ENCODE peak calls at places on chromosome 16, in four cellular contexts. One of them, this sample, is unnamed.

GRCh38 chr16:30340621-30341020 is 14.5 kb downstream of the CD2BP2 start:
- DNase-seq in Peyer's patch: no peak
- DNase-seq in CD4-positive, alpha-beta T cell: no peak
- DNase-seq in astrocyte: no peak
- DNase-seq in this sample: no peak

GRCh38 chr16:84483882-84484565 is 20.4 kb downstream of the MEAK7 start:
- DNase-seq in astrocyte: no peak
- DNase-seq in Peyer's patch: no peak
- DNase-seq in CD4-positive, alpha-beta T cell: no peak
- DNase-seq in this sample: no peak

GRCh38 chr16:86901483-86901882 is 323.1 kb downstream of the FOXL1 start:
- DNase-seq in Peyer's patch: no peak
- DNase-seq in astrocyte: peak
- DNase-seq in CD4-positive, alpha-beta T cell: no peak
- DNase-seq in this sample: no peak

GRCh38 chr16:48831081-48831722 is 221.2 kb upstream of the N4BP1 start:
- DNase-seq in astrocyte: no peak
- DNase-seq in CD4-positive, alpha-beta T cell: no peak
- DNase-seq in Peyer's patch: no peak
- DNase-seq in this sample: no peak

GRCh38 chr16:31071861-31072260 is 2.2 kb downstream of the ZNF668 start:
- DNase-seq in CD4-positive, alpha-beta T cell: no peak
- DNase-seq in Peyer's patch: no peak
- DNase-seq in astrocyte: peak
- DNase-seq in this sample: no peak

GRCh38 chr16:57637020-57637419 is 8.6 kb downstream of the ADGRG1 start:
- DNase-seq in CD4-positive, alpha-beta T cell: no peak
- DNase-seq in Peyer's patch: no peak
- DNase-seq in astrocyte: no peak
- DNase-seq in this sample: no peak

GRCh38 chr16:3748307-3748706 is 31.0 kb upstream of the TRAP1 start:
- DNase-seq in CD4-positive, alpha-beta T cell: no peak
- DNase-seq in Peyer's patch: no peak
- DNase-seq in astrocyte: no peak
- DNase-seq in this sample: no peak

GRCh38 chr16:12819126-12820117 is 15.7 kb upstream of the CPPED1 start:
- DNase-seq in Peyer's patch: peak
- DNase-seq in astrocyte: no peak
- DNase-seq in CD4-positive, alpha-beta T cell: peak
- DNase-seq in this sample: peak

GRCh38 chr16:11203111-11203623 is 52.8 kb downstream of the SOCS1 start:
- DNase-seq in astrocyte: no peak
- DNase-seq in Peyer's patch: no peak
- DNase-seq in CD4-positive, alpha-beta T cell: no peak
- DNase-seq in this sample: no peak

GRCh38 chr16:59148312-59148711 is 414.2 kb upstream of the GOT2 start:
- DNase-seq in CD4-positive, alpha-beta T cell: no peak
- DNase-seq in astrocyte: no peak
- DNase-seq in Peyer's patch: no peak
- DNase-seq in this sample: no peak

GRCh38 chr16:4105848-4106247 is 10.4 kb downstream of the ADCY9 start:
- DNase-seq in Peyer's patch: no peak
- DNase-seq in astrocyte: no peak
- DNase-seq in CD4-positive, alpha-beta T cell: no peak
- DNase-seq in this sample: no peak

GRCh38 chr16:73457851-73458250 is 409.9 kb upstream of the ZFHX3 start:
- DNase-seq in astrocyte: no peak
- DNase-seq in Peyer's patch: no peak
- DNase-seq in CD4-positive, alpha-beta T cell: no peak
- DNase-seq in this sample: no peak

GRCh38 chr16:48956620-48957019 is 325.0 kb downstream of the CBLN1 start:
- DNase-seq in CD4-positive, alpha-beta T cell: no peak
- DNase-seq in Peyer's patch: no peak
- DNase-seq in astrocyte: no peak
- DNase-seq in this sample: no peak

GRCh38 chr16:4006441-4006989 is 109.7 kb downstream of the ADCY9 start:
- DNase-seq in CD4-positive, alpha-beta T cell: no peak
- DNase-seq in Peyer's patch: no peak
- DNase-seq in astrocyte: no peak
- DNase-seq in this sample: no peak

GRCh38 chr16:85286066-85286712 is 173.9 kb upstream of the CIBAR2 start:
- DNase-seq in astrocyte: peak
- DNase-seq in Peyer's patch: no peak
- DNase-seq in CD4-positive, alpha-beta T cell: no peak
- DNase-seq in this sample: no peak

GRCh38 chr16:31453255-31454204 is 5.8 kb upstream of the ARMC5 start:
- DNase-seq in astrocyte: peak
- DNase-seq in CD4-positive, alpha-beta T cell: no peak
- DNase-seq in Peyer's patch: peak
- DNase-seq in this sample: no peak

GRCh38 chr16:1481906-1482835 is 6.6 kb downstream of the PTX4 start:
- DNase-seq in Peyer's patch: no peak
- DNase-seq in CD4-positive, alpha-beta T cell: no peak
- DNase-seq in astrocyte: peak
- DNase-seq in this sample: no peak

GRCh38 chr16:11627822-11628457 is 40.3 kb upstream of the SNN start:
- DNase-seq in CD4-positive, alpha-beta T cell: no peak
- DNase-seq in astrocyte: peak
- DNase-seq in Peyer's patch: no peak
- DNase-seq in this sample: no peak

GRCh38 chr16:4414187-4414909 is 2.0 kb downstream of the CORO7 start:
- DNase-seq in CD4-positive, alpha-beta T cell: peak
- DNase-seq in Peyer's patch: no peak
- DNase-seq in astrocyte: no peak
- DNase-seq in this sample: peak

GRCh38 chr16:11396241-11397048 is 51.2 kb downstream of the RMI2 start:
- DNase-seq in CD4-positive, alpha-beta T cell: peak
- DNase-seq in Peyer's patch: peak
- DNase-seq in astrocyte: peak
- DNase-seq in this sample: peak

GRCh38 chr16:2769675-2770056 is 7.4 kb downstream of the ELOB start:
- DNase-seq in CD4-positive, alpha-beta T cell: no peak
- DNase-seq in Peyer's patch: peak
- DNase-seq in astrocyte: no peak
- DNase-seq in this sample: no peak

GRCh38 chr16:73405851-73406250 is 357.9 kb upstream of the ZFHX3 start:
- DNase-seq in Peyer's patch: no peak
- DNase-seq in CD4-positive, alpha-beta T cell: no peak
- DNase-seq in astrocyte: no peak
- DNase-seq in this sample: no peak

GRCh38 chr16:82735176-82735575 is 108.4 kb downstream of the CDH13 start:
- DNase-seq in astrocyte: no peak
- DNase-seq in CD4-positive, alpha-beta T cell: no peak
- DNase-seq in Peyer's patch: no peak
- DNase-seq in this sample: no peak

GRCh38 chr16:22977294-22977697 is 163.3 kb downstream of the HS3ST2 start:
- DNase-seq in astrocyte: no peak
- DNase-seq in Peyer's patch: no peak
- DNase-seq in CD4-positive, alpha-beta T cell: no peak
- DNase-seq in this sample: no peak

GRCh38 chr16:2341456-2342447 is 1.2 kb upstream of the ABCA3 start:
- DNase-seq in Peyer's patch: no peak
- DNase-seq in CD4-positive, alpha-beta T cell: no peak
- DNase-seq in astrocyte: no peak
- DNase-seq in this sample: no peak

GRCh38 chr16:82535262-82535661 is 91.5 kb upstream of the CDH13 start:
- DNase-seq in Peyer's patch: no peak
- DNase-seq in CD4-positive, alpha-beta T cell: no peak
- DNase-seq in astrocyte: no peak
- DNase-seq in this sample: no peak

GRCh38 chr16:86225905-86226371 is 284.4 kb upstream of the FOXF1 start:
- DNase-seq in astrocyte: peak
- DNase-seq in CD4-positive, alpha-beta T cell: no peak
- DNase-seq in Peyer's patch: no peak
- DNase-seq in this sample: no peak

GRCh38 chr16:65119905-65120341 is 1.9 kb downstream of the CDH11 start:
- DNase-seq in Peyer's patch: no peak
- DNase-seq in astrocyte: peak
- DNase-seq in CD4-positive, alpha-beta T cell: no peak
- DNase-seq in this sample: no peak

GRCh38 chr16:84786605-84787302 is 33.0 kb upstream of the CRISPLD2 start:
- DNase-seq in CD4-positive, alpha-beta T cell: no peak
- DNase-seq in astrocyte: no peak
- DNase-seq in Peyer's patch: peak
- DNase-seq in this sample: no peak

GRCh38 chr16:1989826-1990335 is at the start of gene SYNGR3:
- DNase-seq in astrocyte: no peak
- DNase-seq in CD4-positive, alpha-beta T cell: no peak
- DNase-seq in Peyer's patch: no peak
- DNase-seq in this sample: no peak

GRCh38 chr16:3142327-3142726 is 7.5 kb downstream of the ZNF213 start:
- DNase-seq in astrocyte: no peak
- DNase-seq in Peyer's patch: no peak
- DNase-seq in CD4-positive, alpha-beta T cell: no peak
- DNase-seq in this sample: no peak

GRCh38 chr16:52254753-52255152 is 292.2 kb downstream of the TOX3 start:
- DNase-seq in astrocyte: peak
- DNase-seq in Peyer's patch: no peak
- DNase-seq in CD4-positive, alpha-beta T cell: no peak
- DNase-seq in this sample: no peak

GRCh38 chr16:85709766-85710423 is 21.1 kb upstream of the GINS2 start:
- DNase-seq in astrocyte: no peak
- DNase-seq in Peyer's patch: no peak
- DNase-seq in CD4-positive, alpha-beta T cell: no peak
- DNase-seq in this sample: no peak

DNA sequence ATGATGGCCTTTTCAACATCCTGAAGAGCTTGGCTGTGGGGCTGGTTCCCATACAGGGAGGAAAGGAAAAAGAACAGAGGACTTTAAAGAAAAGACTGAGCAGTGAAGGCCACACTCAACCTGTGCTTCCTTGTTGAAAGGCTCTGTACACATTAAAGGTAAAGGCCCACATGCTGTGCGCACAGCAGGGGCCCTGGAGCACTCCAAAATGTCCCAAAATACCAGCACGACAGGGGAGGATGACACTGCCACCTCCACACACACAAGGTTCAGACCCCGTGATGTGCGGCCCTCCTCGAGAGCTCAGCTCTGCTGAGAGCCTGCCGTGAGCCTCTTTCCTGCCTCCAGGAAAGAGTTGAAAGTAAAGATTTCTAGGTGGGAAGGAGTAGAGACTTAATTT is 36.5 kb downstream of the FANCA start:
- DNase-seq in CD4-positive, alpha-beta T cell: no peak
- DNase-seq in astrocyte: no peak
- DNase-seq in Peyer's patch: no peak
- DNase-seq in this sample: no peak
- H3K27ac ChIP-seq in CD4-positive, alpha-beta T cell: no peak
- H3K27ac ChIP-seq in astrocyte: no peak
- H3K27ac ChIP-seq in Peyer's patch: no peak
- H3K27ac ChIP-seq in this sample: no peak

DNA sequence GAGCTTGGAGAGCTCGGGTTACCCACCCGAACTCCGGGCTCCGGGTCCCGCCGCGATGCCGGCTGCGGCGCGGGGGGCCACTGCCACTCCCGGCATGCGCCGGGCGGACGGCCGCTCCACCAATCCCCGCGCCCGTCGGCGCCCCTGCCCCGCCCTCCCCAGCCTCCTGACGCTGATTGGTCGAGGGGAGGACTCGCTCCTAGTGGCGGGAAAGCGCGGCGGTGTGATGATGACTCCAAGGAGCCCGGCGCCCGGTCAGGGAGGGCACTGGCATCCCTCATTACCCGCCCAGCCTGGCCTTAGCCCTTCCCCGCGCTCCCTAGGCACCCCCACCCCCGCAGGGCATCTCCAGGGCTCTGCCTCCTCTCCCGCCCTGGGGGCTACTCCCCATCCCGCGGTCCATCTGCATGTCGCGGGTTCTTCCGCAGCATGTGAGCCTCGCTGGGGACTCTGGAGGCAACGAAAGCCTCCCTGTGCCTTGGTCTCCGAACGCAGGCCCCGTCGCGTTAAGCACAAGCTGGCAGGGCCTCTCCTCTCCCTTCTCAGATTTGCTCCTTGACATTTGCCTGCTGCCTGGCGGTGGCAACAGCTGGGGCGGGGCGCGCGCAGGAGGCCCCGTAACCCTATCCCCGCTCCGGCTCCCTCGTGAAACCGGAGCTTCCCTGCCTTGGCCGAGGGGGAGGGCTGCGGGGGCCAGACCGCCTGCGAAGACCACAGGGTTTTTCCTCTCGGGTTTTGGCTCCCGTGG is 1.7 kb downstream of the ATP2A1 start:
- DNase-seq in astrocyte: peak
- DNase-seq in CD4-positive, alpha-beta T cell: peak
- DNase-seq in Peyer's patch: peak
- DNase-seq in this sample: peak
- H3K27ac ChIP-seq in astrocyte: no peak
- H3K27ac ChIP-seq in CD4-positive, alpha-beta T cell: no peak
- H3K27ac ChIP-seq in Peyer's patch: no peak
- H3K27ac ChIP-seq in this sample: peak

DNA sequence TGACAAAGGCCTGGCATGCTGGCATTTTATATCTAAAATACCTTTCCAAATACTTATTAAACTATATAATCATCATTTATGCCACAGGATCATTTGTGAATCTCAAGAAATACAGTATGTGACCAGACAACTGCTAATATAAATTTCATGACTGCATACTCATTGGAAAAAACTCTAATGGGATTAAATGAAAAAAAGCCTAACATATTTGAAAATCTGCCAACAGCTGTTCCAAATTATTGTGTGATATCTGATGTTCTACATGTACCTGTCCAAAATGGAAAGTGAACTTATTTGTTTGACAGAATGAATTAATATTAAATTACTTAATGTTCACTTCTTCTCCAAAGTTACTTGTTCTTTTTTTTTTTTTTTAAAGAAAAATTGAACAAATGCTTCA is 113.9 kb downstream of the FTO start:
- DNase-seq in astrocyte: peak
- DNase-seq in CD4-positive, alpha-beta T cell: no peak
- DNase-seq in Peyer's patch: no peak
- DNase-seq in this sample: no peak
- H3K27ac ChIP-seq in astrocyte: peak
- H3K27ac ChIP-seq in CD4-positive, alpha-beta T cell: no peak
- H3K27ac ChIP-seq in Peyer's patch: no peak
- H3K27ac ChIP-seq in this sample: no peak

DNA sequence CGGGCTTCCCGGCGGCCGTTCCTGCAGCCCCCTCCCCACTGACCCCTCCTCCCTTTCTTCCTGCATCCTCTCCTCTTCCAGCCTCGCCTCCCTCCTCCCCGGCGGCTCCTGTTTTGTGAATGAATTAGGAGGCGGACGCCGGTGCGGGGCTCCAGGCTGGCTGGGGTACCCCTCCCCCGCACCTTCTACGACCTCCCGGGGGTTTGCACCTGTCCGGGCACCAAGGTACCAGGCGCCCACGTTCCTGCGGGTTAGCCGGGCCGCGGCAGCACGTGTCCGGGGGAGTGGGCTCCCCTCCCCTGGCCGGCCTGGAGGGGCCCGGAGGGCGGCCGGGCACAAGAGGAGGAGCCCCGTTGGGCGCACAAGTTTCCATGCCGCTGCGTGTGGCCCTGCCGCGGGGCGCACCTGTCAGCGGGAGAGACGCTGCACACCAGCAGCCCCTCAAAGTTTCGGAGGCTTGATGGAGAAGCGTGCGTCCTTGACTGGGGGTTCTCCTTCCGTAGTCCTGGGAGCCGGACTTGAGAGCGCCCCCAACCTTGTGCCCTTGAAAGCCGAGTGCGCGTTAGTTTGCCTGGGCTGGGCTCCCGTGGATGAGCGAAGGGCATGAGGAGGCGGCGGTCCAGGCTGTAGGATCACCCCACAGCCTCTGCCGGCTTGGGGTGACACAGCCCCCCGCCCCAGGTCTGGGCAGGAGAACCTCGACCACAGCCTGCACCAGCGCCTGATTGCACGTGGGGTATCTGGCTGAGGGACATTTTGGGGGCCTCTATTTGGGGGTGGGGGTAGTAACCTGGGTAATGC is 1.2 kb downstream of the HAS3 start:
- DNase-seq in astrocyte: no peak
- DNase-seq in CD4-positive, alpha-beta T cell: no peak
- DNase-seq in Peyer's patch: no peak
- DNase-seq in this sample: no peak
- H3K27ac ChIP-seq in astrocyte: no peak
- H3K27ac ChIP-seq in CD4-positive, alpha-beta T cell: no peak
- H3K27ac ChIP-seq in Peyer's patch: no peak
- H3K27ac ChIP-seq in this sample: no peak